ENCODE peak calls at places on chromosomes 7 and 10, in six cellular contexts. N is RCC 7860; L is mucosa of descending colon; R is CD4-positive, CD25-positive, alpha-beta regulatory T cell; B is right cardiac atrium; P is islet precursor cell. C is an unnamed sample.

GRCh38 chr10:98445200-98445812 is 1.4 kb downstream of the HPS1 start:
- DNase-seq in N (no peak), L (no peak), R (no peak), B (peak; percentile 11), P (no peak), C (no peak)

GRCh38 chr10:95963202-95963991 is 55.6 kb downstream of the CC2D2B start:
- DNase-seq in N (no peak), L (no peak), R (no peak), B (no peak), P (no peak), C (peak; percentile 71)

GRCh38 chr7:134703241-134703594 is 56.6 kb downstream of the BPGM start:
- DNase-seq in N (no peak), L (no peak), R (no peak), B (no peak), P (peak; percentile 77), C (no peak)

GRCh38 chr10:68550747-68551411 is 9.3 kb upstream of the TET1 start:
- DNase-seq in N (peak; percentile 45), L (peak; percentile 74), R (peak; percentile 11), B (no peak), P (peak; percentile 85), C (peak; percentile 76)

GRCh38 chr7:40937879-40938278 is 765.0 kb downstream of the INHBA start:
- DNase-seq in N (no peak), L (no peak), R (no peak), B (no peak), P (no peak), C (no peak)

GRCh38 chr7:44396931-44397525 is 71.6 kb upstream of the CAMK2B start:
- DNase-seq in N (no peak), L (no peak), R (no peak), B (no peak), P (peak; percentile 38), C (no peak)

GRCh38 chr10:18060217-18060616 is 80.0 kb upstream of the CACNB2 start:
- DNase-seq in N (no peak), L (no peak), R (no peak), B (peak; percentile 76), P (no peak), C (no peak)

GRCh38 chr10:103416436-103417147 is 20.2 kb downstream of the PDCD11 start:
- DNase-seq in N (peak; percentile 28), L (peak; percentile 90), R (peak; percentile 46), B (peak; percentile 81), P (peak; percentile 61), C (peak; percentile 59)

GRCh38 chr10:11017575-11018425 is at the start of gene CELF2:
- DNase-seq in N (no peak), L (peak; percentile 79), R (peak; percentile 39), B (peak; percentile 87), P (peak; percentile 84), C (peak; percentile 32)

GRCh38 chr7:5526190-5527037 is 102.8 kb upstream of the TNRC18 start:
- DNase-seq in N (peak; percentile 51), L (peak; percentile 52), R (no peak), B (peak; percentile 76), P (peak; percentile 84), C (no peak)

GRCh38 chr7:27143022-27143949 is at the start of gene HOXA5:
- DNase-seq in N (peak; percentile 94), L (peak; percentile 84), R (no peak), B (peak; percentile 57), P (peak; percentile 87), C (no peak)

GRCh38 chr7:46972205-46972604 is 609.7 kb downstream of the TNS3 start:
- DNase-seq in N (peak; percentile 93), L (no peak), R (no peak), B (no peak), P (no peak), C (no peak)

GRCh38 chr10:61477469-61477868 is 24.3 kb upstream of the TMEM26 start:
- DNase-seq in N (no peak), L (no peak), R (no peak), B (no peak), P (no peak), C (no peak)

GRCh38 chr7:69598487-69599148 is 343 bp downstream of the AUTS2 start:
- DNase-seq in N (no peak), L (no peak), R (no peak), B (peak; percentile 58), P (no peak), C (no peak)

GRCh38 chr10:23359692-23360380 is 15.2 kb upstream of the C10orf67 start:
- DNase-seq in N (no peak), L (no peak), R (no peak), B (no peak), P (no peak), C (no peak)

GRCh38 chr10:116079355-116079754 is 193.7 kb downstream of the GFRA1 start:
- DNase-seq in N (no peak), L (no peak), R (no peak), B (no peak), P (no peak), C (no peak)

GRCh38 chr10:88820990-88821389 is 18.5 kb downstream of the LIPM start:
- DNase-seq in N (no peak), L (no peak), R (no peak), B (no peak), P (no peak), C (no peak)

GRCh38 chr7:150325110-150325611 is 1.8 kb upstream of the ACTR3C start:
- DNase-seq in N (peak; percentile 46), L (peak; percentile 23), R (no peak), B (peak; percentile 70), P (peak; percentile 69), C (no peak)

C was measured in Jurkat, Clone E6-1.